ENCODE peak calls at places on chromosomes 7 and 10, in nine cellular contexts. B is A549, U is stomach, C is uterus, N is ovary, I is H1, G is IMR-90, L is prostate gland, T is breast epithelium. R is an unnamed sample. For H3K4me1, the result is how much of the 10 kb centered on the place peaks cover.

GRCh38 chr7:90749774-90750173 is 153.7 kb downstream of the CDK14 start:
- DNase-seq in N (no peak), G (peak), B (peak), T (no peak), L (no peak), U (no peak), C (no peak), I (no peak), R (no peak)

GRCh38 chr7:157228864-157229422 is 90.2 kb downstream of the UBE3C start:
- DNase-seq in U (no peak), B (peak), T (no peak), L (no peak), N (no peak), G (peak), C (no peak), I (no peak), R (no peak)

GRCh38 chr10:306654-307185 is 171.5 kb downstream of the ZMYND11 start:
- DNase-seq in G (no peak), T (no peak), C (no peak), B (no peak), L (no peak), N (no peak), U (no peak), I (peak), R (no peak)

GRCh38 chr10:48940958-48941357 is 1.3 kb upstream of the LRRC18 start:
- DNase-seq in U (no peak), G (no peak), T (no peak), B (no peak), N (no peak), C (no peak), L (no peak), I (no peak), R (no peak)

GRCh38 chr10:79933961-79934360 is 14.9 kb downstream of the SFTPD start:
- DNase-seq in G (no peak), N (no peak), C (no peak), B (peak), L (no peak), T (no peak), I (no peak), U (no peak), R (no peak)

GRCh38 chr10:51397695-51398094 is 301.7 kb downstream of the CSTF2T start:
- DNase-seq in U (peak), L (peak), G (peak), C (peak), T (peak), N (peak), B (no peak), I (no peak), R (peak)

GRCh38 chr7:3187378-3188040 is 113.5 kb upstream of the SDK1 start:
- DNase-seq in I (no peak), U (no peak), B (no peak), N (no peak), G (no peak), C (no peak), L (no peak), T (no peak), R (no peak)

GRCh38 chr10:130777507-130778165 is 533.9 kb downstream of the TCERG1L start:
- DNase-seq in U (no peak), N (no peak), L (no peak), B (no peak), C (no peak), T (no peak), G (no peak), I (no peak), R (no peak)

GRCh38 chr7:102425639-102426267 is 7.6 kb upstream of the ORAI2 start:
- DNase-seq in I (no peak), C (no peak), G (no peak), U (peak), T (peak), B (no peak), N (no peak), L (no peak), R (peak)

GRCh38 chr7:146875222-146875785 is 758.7 kb downstream of the CNTNAP2 start:
- DNase-seq in I (peak), U (no peak), G (no peak), L (no peak), T (no peak), N (no peak), B (no peak), C (no peak), R (no peak)

GRCh38 chr7:157556339-157556944 is 219.6 kb downstream of the DNAJB6 start:
- DNase-seq in U (no peak), T (no peak), C (no peak), B (no peak), I (no peak), G (no peak), L (no peak), N (no peak), R (no peak)

GRCh38 chr7:41792099-41792498 is 89.2 kb upstream of the INHBA start:
- DNase-seq in I (no peak), T (no peak), N (no peak), U (no peak), C (no peak), B (peak), L (no peak), G (peak), R (no peak)

GRCh38 chr10:11896549-11897200 is 73.5 kb downstream of the PROSER2 start:
- DNase-seq in B (no peak), L (no peak), T (no peak), U (no peak), N (no peak), I (no peak), C (no peak), G (no peak), R (no peak)

GRCh38 chr10:681670-682318 is 7.7 kb downstream of the DIP2C start:
- DNase-seq in L (no peak), B (no peak), I (no peak), T (no peak), N (no peak), U (no peak), G (peak), C (no peak), R (no peak)

GRCh38 chr7:100836812-100837098 is 9.4 kb upstream of the EPHB4 start:
- DNase-seq in C (no peak), G (no peak), N (no peak), L (no peak), B (no peak), I (no peak), T (no peak), U (no peak), R (no peak)

GRCh38 chr10:118808601-118809371 is 54.0 kb upstream of the CACUL1 start:
- DNase-seq in B (no peak), C (no peak), I (no peak), U (peak), N (no peak), G (no peak), L (no peak), T (no peak), R (no peak)

GRCh38 chr7:44062180-44062902 is 3.0 kb downstream of the PGAM2 start:
- DNase-seq in B (no peak), I (no peak), T (no peak), C (no peak), N (no peak), G (no peak), L (no peak), U (no peak), R (no peak)

GRCh38 chr10:132961864-132962622 is 19.7 kb upstream of the CFAP46 start:
- DNase-seq in B (peak), T (peak), U (peak), L (peak), N (peak), G (peak), C (peak), I (peak), R (peak)

GRCh38 chr10:65811931-65812525 is 1113.8 kb upstream of the LRRTM3 start:
- DNase-seq in U (no peak), B (no peak), T (no peak), I (no peak), C (no peak), G (no peak), L (no peak), N (no peak), R (no peak)

GRCh38 chr10:119542990-119543813 is 683 bp upstream of the RGS10 start:
- DNase-seq in T (no peak), N (peak), G (peak), B (peak), L (peak), I (no peak), C (peak), U (peak), R (peak)

GRCh38 chr7:123674399-123675091 is 18.9 kb downstream of the LMOD2 start:
- DNase-seq in U (no peak), L (peak), C (no peak), G (peak), I (no peak), N (no peak), B (no peak), T (no peak), R (no peak)

GRCh38 chr7:78983483-78983882 is 470.0 kb downstream of the MAGI2 start:
- DNase-seq in B (no peak), C (no peak), G (no peak), U (no peak), T (no peak), I (no peak), N (no peak), L (no peak), R (no peak)

GRCh38 chr7:145696071-145696470 is 420.5 kb upstream of the CNTNAP2 start:
- DNase-seq in U (no peak), N (no peak), L (no peak), T (no peak), I (no peak), G (no peak), C (no peak), B (no peak), R (no peak)

GRCh38 chr10:89001024-89001423 is 10.4 kb downstream of the FAS start:
- DNase-seq in L (no peak), B (no peak), G (no peak), N (no peak), C (no peak), U (no peak), I (no peak), T (no peak), R (no peak)

GRCh38 chr7:136470179-136470578 is 398.3 kb upstream of the CHRM2 start:
- DNase-seq in C (no peak), T (no peak), N (no peak), L (no peak), I (no peak), B (no peak), G (no peak), U (no peak), R (no peak)

GRCh38 chr10:1293147-1293546 is 237.0 kb downstream of the WDR37 start:
- DNase-seq in I (peak), G (no peak), C (no peak), U (no peak), T (no peak), B (no peak), L (no peak), N (no peak), R (no peak)

GRCh38 chr7:140604760-140605159 is 35.9 kb downstream of the DENND2A start:
- DNase-seq in T (no peak), I (no peak), N (no peak), B (peak), L (no peak), G (peak), U (no peak), C (no peak), R (no peak)

GRCh38 chr10:103985726-103986125 is 18.8 kb downstream of the SLK start:
- DNase-seq in B (no peak), U (no peak), T (no peak), C (no peak), I (no peak), N (no peak), L (no peak), G (peak), R (no peak)
- H3K4me1 ChIP-seq in B (under half), U (half or more), T (under half), C (under half), I (under half), N (under half), L (under half), G (under half), R (under half)

DNA sequence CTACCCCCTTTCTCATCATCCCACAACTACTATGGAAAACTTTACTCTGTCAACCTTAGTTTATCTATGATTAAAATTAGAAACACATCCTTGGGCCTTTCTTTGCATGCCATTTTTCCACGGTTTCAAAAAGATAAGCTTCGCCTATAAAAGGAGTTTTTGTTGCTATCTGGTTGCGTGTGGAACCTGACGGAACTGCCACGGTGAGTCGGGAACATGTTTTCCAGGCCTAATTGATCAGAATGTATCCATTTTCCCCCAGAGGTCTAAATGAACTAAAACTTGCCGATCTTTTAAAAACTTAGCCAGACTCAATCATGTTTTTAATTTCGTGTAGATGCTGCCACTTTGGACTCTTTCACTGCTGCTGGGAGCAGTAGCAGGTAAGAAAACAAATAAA is at the start of gene PNLIP:
- DNase-seq in T (no peak), B (no peak), N (no peak), G (no peak), U (no peak), C (no peak), L (no peak), I (no peak), R (no peak)
- TF ChIP-seq POLR2A in T (no peak), B (no peak), N (no peak), G (no peak), U (no peak), C (no peak), L (no peak), I (no peak), R (no peak)

GRCh38 chr10:73906524-73907447 is 4.1 kb upstream of the PLAU start:
- DNase-seq in L (peak), I (peak), G (peak), T (peak), C (peak), N (peak), B (peak), U (no peak), R (peak)

GRCh38 chr10:73908853-73909611 is 1.9 kb upstream of the PLAU start:
- DNase-seq in U (no peak), C (peak), T (no peak), B (peak), G (peak), L (no peak), N (no peak), I (no peak), R (peak)

GRCh38 chr10:73910401-73910763 is 550 bp upstream of the PLAU start:
- DNase-seq in B (peak), C (no peak), I (no peak), N (no peak), L (no peak), T (no peak), G (peak), U (no peak), R (no peak)

GRCh38 chr10:73909716-73910115 is 1.2 kb upstream of the PLAU start:
- DNase-seq in U (no peak), L (no peak), B (no peak), I (no peak), C (no peak), G (no peak), T (no peak), N (no peak), R (no peak)

GRCh38 chr10:73907841-73908517 is 3.0 kb upstream of the PLAU start:
- DNase-seq in G (peak), T (no peak), I (no peak), N (no peak), L (no peak), U (no peak), B (peak), C (no peak), R (peak)
- H3K4me1 ChIP-seq in G (under half), T (under half), I (under half), N (under half), L (under half), U (half or more), B (half or more), C (under half), R (under half)

GRCh38 chr7:27155816-27156507 is 513 bp downstream of the HOXA7 start:
- DNase-seq in G (no peak), B (peak), L (no peak), T (peak), C (peak), N (no peak), U (peak), I (peak), R (no peak)
- TF ChIP-seq POLR2A in G (no peak), B (peak), L (peak), T (no peak), C (no peak), N (no peak), U (no peak), I (no peak), R (no peak)

DNA sequence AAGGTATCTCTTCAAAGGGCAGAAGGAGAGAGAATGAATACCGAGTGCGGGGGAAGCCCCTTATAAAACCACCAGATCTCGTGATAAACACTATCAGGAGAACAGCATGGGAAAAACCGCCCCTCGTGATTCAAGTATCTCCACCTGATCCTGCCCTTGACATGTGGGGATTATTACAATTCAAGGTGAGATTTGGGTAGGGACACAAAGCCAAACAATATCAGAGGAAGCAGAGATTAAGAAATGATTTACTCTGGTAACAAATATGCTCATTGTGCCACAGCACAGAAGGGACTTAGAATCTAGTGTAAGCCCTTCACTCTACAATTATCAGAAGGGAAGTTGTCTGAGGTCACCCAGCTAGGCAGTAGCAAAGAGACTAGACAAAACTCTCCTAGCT is 40.1 kb upstream of the ZNRF2 start:
- DNase-seq in C (no peak), B (no peak), U (no peak), T (no peak), I (no peak), L (no peak), N (no peak), G (no peak), R (no peak)
- H3K4me1 ChIP-seq in C (under half), B (under half), U (under half), T (under half), I (under half), L (under half), N (under half), G (under half), R (under half)

GRCh38 chr10:101782811-101783735 is at the start of gene NPM3:
- DNase-seq in I (peak), C (peak), U (peak), G (peak), B (peak), T (peak), L (peak), N (peak), R (peak)
- TF ChIP-seq POLR2A in I (peak), C (peak), U (no peak), G (peak), B (peak), T (no peak), L (no peak), N (no peak), R (no peak)

R was measured in heart left ventricle.